ENCODE peak calls at places on chromosomes 7 and 10, in four cellular contexts. H is GM12865, K is AG09309, Y is prostate gland. G is an unnamed sample.
A peak's percentile ranks its signal among the peaks of the same experiment; 100 is the strongest.

GRCh38 chr10:3172081-3172445 is 519 bp downstream of the PITRM1 start:
- DNase-seq in H (no peak), K (peak; percentile 32), Y (no peak), G (no peak)

GRCh38 chr7:42744746-42745145 is 167.1 kb downstream of the C7orf25 start:
- DNase-seq in H (no peak), K (no peak), Y (no peak), G (no peak)

GRCh38 chr10:75470901-75471300 is 39.5 kb downstream of the LRMDA start:
- DNase-seq in H (no peak), K (no peak), Y (no peak), G (no peak)

GRCh38 chr10:61986357-61986756 is 84.9 kb downstream of the ARID5B start:
- DNase-seq in H (no peak), K (no peak), Y (no peak), G (no peak)

GRCh38 chr10:68212721-68213352 is 19.1 kb downstream of the ATOH7 start:
- DNase-seq in H (peak; percentile 40), K (no peak), Y (no peak), G (no peak)

GRCh38 chr10:71831646-71832552 is 19.2 kb downstream of the PSAP start:
- DNase-seq in H (no peak), K (no peak), Y (no peak), G (no peak)

GRCh38 chr10:64846706-64847105 is 1325.5 kb downstream of the REEP3 start:
- DNase-seq in H (no peak), K (no peak), Y (no peak), G (no peak)

GRCh38 chr10:63766766-63767505 is 245.7 kb downstream of the REEP3 start:
- DNase-seq in H (no peak), K (no peak), Y (no peak), G (no peak)

GRCh38 chr10:73920084-73920483 is 9.2 kb downstream of the PLAU start:
- DNase-seq in H (peak; percentile 47), K (no peak), Y (peak; percentile 65), G (no peak)

GRCh38 chr7:114409750-114410149 is 4.9 kb upstream of the FOXP2 start:
- DNase-seq in H (no peak), K (peak; percentile 23), Y (no peak), G (no peak)

GRCh38 chr10:31083765-31084184 is 52.1 kb upstream of the ZNF438 start:
- DNase-seq in H (peak; percentile 75), K (no peak), Y (no peak), G (no peak)

GRCh38 chr7:27166475-27167169 is 1.3 kb upstream of the HOXA9 start:
- DNase-seq in H (no peak), K (no peak), Y (no peak), G (no peak)

GRCh38 chr7:875476-876076 is 778 bp upstream of the GET4 start:
- DNase-seq in H (no peak), K (no peak), Y (no peak), G (no peak)

GRCh38 chr10:96236090-96236478 is 35.3 kb downstream of the BLNK start:
- DNase-seq in H (no peak), K (no peak), Y (no peak), G (no peak)

GRCh38 chr7:28192786-28193581 is 12.4 kb upstream of the JAZF1 start:
- DNase-seq in H (no peak), K (no peak), Y (no peak), G (no peak)

GRCh38 chr7:92489634-92490033 is 11.9 kb upstream of the ERVW-1 start:
- DNase-seq in H (no peak), K (no peak), Y (no peak), G (no peak)

GRCh38 chr10:86256690-86257315 is 109.8 kb downstream of the GRID1 start:
- DNase-seq in H (no peak), K (no peak), Y (no peak), G (no peak)

GRCh38 chr10:86630079-86630478 is 24.3 kb upstream of the OPN4 start:
- DNase-seq in H (no peak), K (no peak), Y (no peak), G (no peak)

GRCh38 chr10:103732339-103732738 is 123.0 kb downstream of the SH3PXD2A start:
- DNase-seq in H (no peak), K (no peak), Y (no peak), G (no peak)

GRCh38 chr7:151607464-151607867 is 87.8 kb upstream of the RHEB start:
- DNase-seq in H (no peak), K (no peak), Y (no peak), G (no peak)

GRCh38 chr10:107747851-107748250 is 583.3 kb upstream of the SORCS1 start:
- DNase-seq in H (no peak), K (no peak), Y (no peak), G (no peak)

GRCh38 chr10:118495499-118495898 is 99.9 kb downstream of the PRLHR start:
- DNase-seq in H (no peak), K (no peak), Y (no peak), G (no peak)

GRCh38 chr7:43591551-43592180 is 8.8 kb downstream of the STK17A start:
- DNase-seq in H (peak; percentile 62), K (no peak), Y (no peak), G (no peak)

GRCh38 chr7:93890041-93890463 is 501 bp downstream of the TFPI2 start:
- DNase-seq in H (peak; percentile 65), K (no peak), Y (peak; percentile 6), G (no peak)

GRCh38 chr10:111967547-111967946 is 216.0 kb downstream of the GPAM start:
- DNase-seq in H (no peak), K (no peak), Y (no peak), G (no peak)

GRCh38 chr10:123552760-123553554 is 113.2 kb upstream of the GPR26 start:
- DNase-seq in H (peak; percentile 96), K (no peak), Y (no peak), G (no peak)

GRCh38 chr7:131735151-131735550 is 178.7 kb upstream of the PODXL start:
- DNase-seq in H (no peak), K (no peak), Y (no peak), G (peak; percentile 8)

GRCh38 chr7:91789558-91789957 is 90.9 kb downstream of the MTERF1 start:
- DNase-seq in H (no peak), K (peak; percentile 34), Y (no peak), G (no peak)

GRCh38 chr10:130973127-130973839 is 338.2 kb downstream of the TCERG1L start:
- DNase-seq in H (no peak), K (no peak), Y (no peak), G (no peak)

GRCh38 chr10:13351340-13351915 is 3.3 kb upstream of the SEPHS1 start:
- DNase-seq in H (peak; percentile 75), K (no peak), Y (no peak), G (no peak)

GRCh38 chr7:66189695-66190503 is 15.2 kb upstream of the TPST1 start:
- DNase-seq in H (no peak), K (no peak), Y (no peak), G (no peak)

DNA sequence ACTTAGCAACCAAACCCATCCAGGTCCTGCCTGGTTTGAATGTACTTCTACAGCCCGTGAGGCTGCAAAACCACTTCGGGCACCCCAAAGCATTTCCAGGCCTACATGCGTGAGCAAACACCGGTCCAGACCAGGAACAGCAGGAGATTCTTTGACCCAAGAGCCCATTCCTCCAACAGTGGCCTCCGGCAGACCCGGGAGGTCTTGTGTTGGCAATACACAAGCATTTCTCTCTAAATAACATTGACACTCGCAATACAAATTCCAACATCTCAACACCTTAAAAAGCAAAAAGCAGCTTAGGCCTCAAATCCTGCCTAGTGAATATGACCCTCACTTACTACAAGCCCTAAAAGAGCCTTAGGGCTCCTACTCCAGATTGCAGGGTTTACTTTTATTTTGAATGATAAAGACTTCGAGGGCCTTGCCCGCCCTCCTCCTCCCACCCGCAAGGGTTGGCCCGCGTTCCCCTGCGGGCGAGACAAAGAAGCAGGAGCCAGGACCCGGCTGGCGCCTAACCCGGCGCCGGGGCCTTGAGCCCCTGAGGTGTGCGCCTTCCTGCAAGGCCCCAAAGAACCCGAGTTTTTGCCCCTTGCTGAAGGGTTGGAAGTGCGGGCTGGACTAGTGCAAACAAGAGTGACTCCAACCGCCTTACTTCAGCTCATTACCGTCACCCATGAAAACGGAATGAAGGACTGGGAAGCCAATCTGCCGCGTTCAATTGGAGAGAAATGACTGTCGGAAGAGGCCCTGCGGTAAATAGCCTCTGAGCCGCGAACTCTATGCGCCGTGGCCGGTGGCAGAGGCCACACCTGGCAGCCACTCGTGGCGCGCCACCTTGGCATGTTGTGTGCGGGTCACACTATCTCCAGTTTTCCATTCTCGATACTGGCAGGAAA is 3.4 kb upstream of the DLX6 start:
- DNase-seq in H (no peak), K (no peak), Y (no peak), G (no peak)
- H3K4me3 ChIP-seq in H (no peak overlapping the region), K (no peak overlapping the region), Y (no peak overlapping the region), G (no peak overlapping the region)

GRCh38 chr7:118264836-118265235 is 40.3 kb downstream of the ANKRD7 start:
- DNase-seq in H (no peak), K (no peak), Y (no peak), G (no peak)

DNA sequence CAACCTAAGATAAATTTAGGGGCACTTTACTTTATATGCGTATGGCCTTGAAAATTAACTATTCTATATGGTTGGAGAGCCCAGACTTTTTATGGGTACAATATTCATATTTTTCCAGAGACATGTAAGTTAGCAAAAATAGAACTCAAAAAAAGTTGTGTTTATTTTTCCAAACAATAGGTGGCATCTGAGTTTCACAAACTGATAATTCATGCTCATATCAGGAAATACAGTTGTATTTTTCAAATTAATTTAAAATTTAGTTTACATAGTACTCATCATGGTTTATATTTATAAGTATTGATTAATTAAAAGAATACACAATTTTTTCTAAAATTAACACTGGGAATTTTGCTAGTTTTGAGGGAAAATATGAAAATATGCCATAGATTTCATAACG is 34.6 kb downstream of the ANKRD7 start:
- DNase-seq in H (no peak), K (no peak), Y (no peak), G (no peak)
- TF ChIP-seq CTCF in H (no peak), K (no peak), Y (no peak), G (peak; percentile 38)

DNA sequence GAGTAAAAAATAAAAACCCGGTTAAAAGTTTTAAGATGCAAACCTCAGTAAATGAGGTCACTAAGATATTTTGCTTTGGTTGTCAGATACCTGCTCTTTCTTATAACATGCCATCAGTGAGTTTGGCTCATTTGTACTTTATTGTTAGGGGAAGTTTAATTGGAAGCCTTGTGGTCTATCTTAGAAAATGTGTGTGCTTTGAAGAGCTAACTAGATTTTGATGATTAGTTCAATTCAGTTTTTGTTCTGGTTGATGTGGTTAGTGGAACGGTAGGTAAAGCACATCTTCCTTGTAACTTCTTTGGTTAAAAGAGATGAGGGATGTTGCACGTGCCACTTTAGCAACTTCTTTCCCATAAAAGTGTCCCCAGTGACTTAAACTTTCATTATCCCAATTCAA is 353.4 kb upstream of the GALNT17 start:
- DNase-seq in H (no peak), K (no peak), Y (no peak), G (no peak)
- H3K4me3 ChIP-seq in H (no peak overlapping the region), K (no peak overlapping the region), Y (no peak overlapping the region), G (no peak overlapping the region)

GRCh38 chr7:155011081-155011480 is 8.2 kb upstream of the PAXIP1 start:
- DNase-seq in H (no peak), K (no peak), Y (no peak), G (no peak)

GRCh38 chr7:155007947-155008346 is 5.0 kb upstream of the PAXIP1 start:
- DNase-seq in H (peak; percentile 32), K (no peak), Y (no peak), G (no peak)

DNA sequence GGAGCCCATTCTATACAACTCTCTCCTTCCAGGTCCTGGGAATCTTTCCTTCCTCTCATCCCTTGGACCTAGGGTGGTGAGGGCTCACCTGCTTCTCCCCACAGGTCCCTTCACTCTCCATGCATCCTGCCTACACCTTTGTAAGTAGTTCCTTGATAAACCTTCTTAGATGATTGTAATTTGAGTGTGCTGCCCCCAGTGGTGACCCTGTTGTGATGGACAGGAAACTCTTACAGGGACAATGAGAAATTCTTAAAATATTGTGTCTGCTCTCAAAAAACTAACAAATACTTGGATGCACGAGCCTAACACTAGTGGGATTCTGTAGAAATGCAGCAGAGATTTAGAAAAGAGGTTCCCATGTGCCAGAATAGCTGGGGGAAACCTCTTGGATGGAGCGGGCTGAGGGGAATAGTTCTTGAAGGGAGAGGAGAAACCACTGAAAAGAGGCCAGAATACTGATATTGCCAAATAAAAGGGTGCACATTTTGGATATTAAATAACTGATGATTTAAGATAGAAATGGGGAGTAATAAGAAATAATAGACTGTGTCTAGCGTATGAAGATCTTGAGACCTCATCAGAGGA is 6.7 kb upstream of the PAXIP1 start:
- DNase-seq in H (peak; percentile 47), K (no peak), Y (no peak), G (no peak)
- TF ChIP-seq CTCF in H (peak; percentile 50), K (peak; percentile 39), Y (no peak), G (peak; percentile 36)